ENCODE peak calls at places on chromosomes 5 and 9, in ten cellular contexts. U is AG08396; I is mesothelial cell of epicardium; D is effector memory CD4-positive, alpha-beta T cell; G is aorta; M is NCI-H1105; L is A549; Q is Panc1; E is NCI-H226; J is astrocyte of the hippocampus. K is an unnamed sample.

GRCh38 chr9:99398241-99398640 is 176.2 kb downstream of the SEC61B start:
- DNase-seq in U (no peak), I (no peak), D (no peak), G (no peak), M (no peak), L (no peak), Q (no peak), E (no peak), J (no peak), K (no peak)

GRCh38 chr5:39211773-39212172 is 7.6 kb downstream of the FYB1 start:
- DNase-seq in U (no peak), I (no peak), D (no peak), G (no peak), M (no peak), L (no peak), Q (no peak), E (no peak), J (no peak), K (no peak)

GRCh38 chr9:93681316-93682154 is 105.2 kb downstream of the PHF2 start:
- DNase-seq in U (peak; percentile 9), I (no peak), D (no peak), G (peak; percentile 32), M (no peak), L (no peak), Q (no peak), E (no peak), J (no peak), K (no peak)

GRCh38 chr9:42388846-42389245 is 205.4 kb downstream of the SPATA31A6 start:
- DNase-seq in U (peak; percentile 15), I (no peak), D (no peak), G (no peak), M (no peak), L (peak; percentile 13), Q (no peak), E (no peak), J (no peak), K (no peak)

GRCh38 chr9:29564564-29564963 is 1991.3 kb upstream of the C9orf72 start:
- DNase-seq in U (no peak), I (no peak), D (no peak), G (no peak), M (no peak), L (no peak), Q (no peak), E (no peak), J (no peak), K (no peak)

GRCh38 chr5:172533399-172534228 is 79.3 kb upstream of the SH3PXD2B start:
- DNase-seq in U (no peak), I (no peak), D (no peak), G (no peak), M (no peak), L (no peak), Q (no peak), E (peak; percentile 89), J (peak; percentile 45), K (no peak)

GRCh38 chr5:75626959-75627358 is 15.7 kb downstream of the ANKDD1B start:
- DNase-seq in U (no peak), I (no peak), D (no peak), G (no peak), M (no peak), L (no peak), Q (no peak), E (no peak), J (no peak), K (no peak)

GRCh38 chr5:91053733-91054010 is 329.4 kb downstream of the ARRDC3 start:
- DNase-seq in U (no peak), I (no peak), D (no peak), G (no peak), M (no peak), L (no peak), Q (no peak), E (no peak), J (no peak), K (no peak)

GRCh38 chr5:1354491-1355033 is 9.7 kb upstream of the CLPTM1L start:
- DNase-seq in U (no peak), I (no peak), D (no peak), G (no peak), M (no peak), L (no peak), Q (no peak), E (no peak), J (no peak), K (no peak)

GRCh38 chr5:35213608-35214007 is 16.7 kb downstream of the PRLR start:
- DNase-seq in U (no peak), I (no peak), D (no peak), G (no peak), M (no peak), L (no peak), Q (no peak), E (no peak), J (no peak), K (no peak)

GRCh38 chr5:168583742-168584482 is 4.7 kb upstream of the PANK3 start:
- DNase-seq in U (no peak), I (no peak), D (no peak), G (no peak), M (no peak), L (no peak), Q (no peak), E (no peak), J (no peak), K (no peak)

GRCh38 chr9:91716815-91717214 is 233.2 kb downstream of the ROR2 start:
- DNase-seq in U (no peak), I (no peak), D (no peak), G (no peak), M (no peak), L (no peak), Q (no peak), E (no peak), J (no peak), K (no peak)

GRCh38 chr5:115419794-115420585 is 123.5 kb upstream of the CCDC112 start:
- DNase-seq in U (peak; percentile 73), I (no peak), D (no peak), G (no peak), M (no peak), L (peak; percentile 17), Q (no peak), E (peak; percentile 96), J (peak; percentile 93), K (peak; percentile 51)

GRCh38 chr5:72988769-72989168 is 32.9 kb downstream of the FCHO2 start:
- DNase-seq in U (no peak), I (no peak), D (no peak), G (no peak), M (no peak), L (no peak), Q (no peak), E (peak; percentile 90), J (no peak), K (no peak)

GRCh38 chr5:32531885-32532520 is 53.4 kb upstream of the SUB1 start:
- DNase-seq in U (peak; percentile 47), I (no peak), D (peak; percentile 33), G (peak; percentile 52), M (no peak), L (peak; percentile 75), Q (peak; percentile 60), E (peak; percentile 48), J (peak; percentile 39), K (peak; percentile 55)

GRCh38 chr9:127968717-127969383 is 11.9 kb downstream of the EEIG1 start:
- DNase-seq in U (peak; percentile 88), I (no peak), D (no peak), G (peak; percentile 60), M (no peak), L (peak; percentile 67), Q (peak; percentile 67), E (peak; percentile 83), J (peak; percentile 76), K (peak; percentile 96)

GRCh38 chr5:83740741-83741140 is 20.1 kb upstream of the HAPLN1 start:
- DNase-seq in U (no peak), I (no peak), D (no peak), G (no peak), M (no peak), L (no peak), Q (no peak), E (no peak), J (no peak), K (no peak)

GRCh38 chr9:136926154-136926704 is 18.3 kb downstream of the FBXW5 start:
- DNase-seq in U (no peak), I (no peak), D (no peak), G (no peak), M (no peak), L (no peak), Q (no peak), E (no peak), J (no peak), K (no peak)

GRCh38 chr5:140794594-140795258 is at the start of gene PCDHA2:
- DNase-seq in U (peak; percentile 38), I (no peak), D (no peak), G (no peak), M (no peak), L (peak; percentile 13), Q (no peak), E (no peak), J (no peak), K (no peak)

GRCh38 chr9:116697887-116698286 is 10.8 kb downstream of the TRIM32 start:
- DNase-seq in U (no peak), I (no peak), D (no peak), G (no peak), M (no peak), L (no peak), Q (no peak), E (no peak), J (no peak), K (no peak)

GRCh38 chr5:6088706-6089105 is 289.6 kb downstream of the MED10 start:
- DNase-seq in U (no peak), I (no peak), D (no peak), G (no peak), M (no peak), L (no peak), Q (no peak), E (no peak), J (no peak), K (no peak)

GRCh38 chr9:131817627-131818026 is 77.8 kb upstream of the RAPGEF1 start:
- DNase-seq in U (no peak), I (no peak), D (no peak), G (no peak), M (peak; percentile 97), L (peak; percentile 28), Q (no peak), E (no peak), J (no peak), K (no peak)

GRCh38 chr5:168311061-168311566 is 19.7 kb downstream of the WWC1 start:
- DNase-seq in U (no peak), I (no peak), D (no peak), G (no peak), M (no peak), L (no peak), Q (no peak), E (no peak), J (no peak), K (no peak)

GRCh38 chr5:2102821-2103776 is 220.4 kb upstream of the IRX4 start:
- DNase-seq in U (no peak), I (no peak), D (no peak), G (no peak), M (no peak), L (no peak), Q (no peak), E (no peak), J (no peak), K (no peak)